ENCODE peak calls at places on chromosome 11, in ten cellular contexts. D is heart left ventricle, H is PC-3, F is H9, B is transverse colon, C is cardiac muscle cell, L is MM.1S, G is right cardiac atrium, J is K562, Y is BE2C. V is an unnamed sample.

GRCh38 chr11:66687831-66688281 is 10.2 kb upstream of the RBM4B start:
- DNase-seq in D (no peak), H (no peak), F (no peak), B (no peak), C (no peak), L (no peak), G (no peak), J (no peak), Y (no peak), V (no peak)

GRCh38 chr11:73393011-73393380 is 16.8 kb downstream of the RELT start:
- DNase-seq in D (no peak), H (no peak), F (no peak), B (no peak), C (no peak), L (no peak), G (no peak), J (no peak), Y (no peak), V (no peak)

GRCh38 chr11:109378049-109378448 is 43.9 kb upstream of the C11orf87 start:
- DNase-seq in D (no peak), H (no peak), F (no peak), B (no peak), C (no peak), L (no peak), G (no peak), J (no peak), Y (no peak), V (no peak)

GRCh38 chr11:35190804-35191348 is 51.9 kb downstream of the CD44 start:
- DNase-seq in D (no peak), H (no peak), F (no peak), B (no peak), C (no peak), L (no peak), G (no peak), J (no peak), Y (no peak), V (no peak)

GRCh38 chr11:74819400-74819799 is 70.8 kb downstream of the RNF169 start:
- DNase-seq in D (no peak), H (no peak), F (no peak), B (no peak), C (no peak), L (no peak), G (no peak), J (no peak), Y (no peak), V (no peak)

GRCh38 chr11:130873766-130874165 is 42.5 kb downstream of the SNX19 start:
- DNase-seq in D (no peak), H (peak; percentile 70), F (no peak), B (no peak), C (no peak), L (no peak), G (no peak), J (no peak), Y (no peak), V (no peak)

GRCh38 chr11:109697140-109697843 is 275.3 kb downstream of the C11orf87 start:
- DNase-seq in D (no peak), H (peak; percentile 64), F (peak; percentile 68), B (no peak), C (peak; percentile 68), L (peak; percentile 60), G (no peak), J (peak; percentile 22), Y (peak; percentile 51), V (peak; percentile 47)

GRCh38 chr11:18721576-18722292 is 4.3 kb downstream of the IGSF22 start:
- DNase-seq in D (no peak), H (peak; percentile 37), F (peak; percentile 80), B (peak; percentile 57), C (peak; percentile 62), L (peak; percentile 63), G (peak; percentile 65), J (peak; percentile 76), Y (peak; percentile 44), V (peak; percentile 48)

GRCh38 chr11:65382804-65383368 is 440 bp upstream of the SLC25A45 start:
- DNase-seq in D (no peak), H (peak; percentile 95), F (peak; percentile 26), B (peak; percentile 91), C (peak; percentile 38), L (no peak), G (no peak), J (no peak), Y (peak; percentile 80), V (no peak)

GRCh38 chr11:112222303-112222702 is 3.9 kb upstream of the PTS start:
- DNase-seq in D (no peak), H (no peak), F (no peak), B (no peak), C (no peak), L (no peak), G (no peak), J (no peak), Y (no peak), V (no peak)

GRCh38 chr11:9849384-9849783 is 185.5 kb downstream of the SWAP70 start:
- DNase-seq in D (no peak), H (no peak), F (no peak), B (no peak), C (no peak), L (no peak), G (no peak), J (no peak), Y (no peak), V (no peak)

GRCh38 chr11:9851366-9851765 is 187.5 kb downstream of the SWAP70 start:
- DNase-seq in D (no peak), H (peak; percentile 38), F (no peak), B (no peak), C (no peak), L (no peak), G (no peak), J (no peak), Y (no peak), V (no peak)

GRCh38 chr11:9852465-9852864 is 188.6 kb downstream of the SWAP70 start:
- DNase-seq in D (no peak), H (no peak), F (no peak), B (no peak), C (no peak), L (no peak), G (no peak), J (no peak), Y (no peak), V (no peak)

GRCh38 chr11:9847636-9848035 is 183.8 kb downstream of the SWAP70 start:
- DNase-seq in D (no peak), H (no peak), F (no peak), B (no peak), C (no peak), L (no peak), G (no peak), J (no peak), Y (no peak), V (no peak)

GRCh38 chr11:9850224-9850895 is 186.5 kb downstream of the SWAP70 start:
- DNase-seq in D (no peak), H (no peak), F (no peak), B (no peak), C (no peak), L (no peak), G (no peak), J (no peak), Y (no peak), V (no peak)
- H3K4me1 ChIP-seq in D (no peaks in the 10 kb centered on the region), H (no peaks in the 10 kb centered on the region), F (no peaks in the 10 kb centered on the region), B (no peaks in the 10 kb centered on the region), C (peaks cover 14% of the 10 kb centered on the region), L (no peaks in the 10 kb centered on the region), G (no peaks in the 10 kb centered on the region), J (no peaks in the 10 kb centered on the region), Y (no peaks in the 10 kb centered on the region), V (peaks cover 12% of the 10 kb centered on the region)

GRCh38 chr11:20808328-20808727 is 138.9 kb downstream of the NELL1 start:
- DNase-seq in D (no peak), H (no peak), F (no peak), B (no peak), C (no peak), L (no peak), G (no peak), J (no peak), Y (no peak), V (no peak)
- H3K9me3 ChIP-seq in D (peaks cover 13% of the 10 kb centered on the region), H (peaks cover 3% of the 10 kb centered on the region), F (no peaks in the 10 kb centered on the region), B (peaks cover 3% of the 10 kb centered on the region), C (no peaks in the 10 kb centered on the region), L (no peaks in the 10 kb centered on the region), G (no peaks in the 10 kb centered on the region), J (no peaks in the 10 kb centered on the region), Y (no peaks in the 10 kb centered on the region), V (no peaks in the 10 kb centered on the region)

GRCh38 chr11:3145206-3145520 is 19.9 kb downstream of the OSBPL5 start:
- DNase-seq in D (no peak), H (no peak), F (no peak), B (no peak), C (no peak), L (no peak), G (no peak), J (no peak), Y (no peak), V (no peak)

GRCh38 chr11:3146612-3147256 is 18.4 kb downstream of the OSBPL5 start:
- DNase-seq in D (no peak), H (no peak), F (no peak), B (no peak), C (no peak), L (no peak), G (no peak), J (no peak), Y (no peak), V (no peak)

GRCh38 chr11:3144296-3145205 is 20.6 kb downstream of the OSBPL5 start:
- DNase-seq in D (no peak), H (no peak), F (no peak), B (no peak), C (no peak), L (no peak), G (no peak), J (no peak), Y (no peak), V (no peak)

GRCh38 chr11:3140291-3140603 is 24.9 kb downstream of the OSBPL5 start:
- DNase-seq in D (no peak), H (no peak), F (no peak), B (no peak), C (no peak), L (no peak), G (peak; percentile 27), J (no peak), Y (no peak), V (no peak)

DNA sequence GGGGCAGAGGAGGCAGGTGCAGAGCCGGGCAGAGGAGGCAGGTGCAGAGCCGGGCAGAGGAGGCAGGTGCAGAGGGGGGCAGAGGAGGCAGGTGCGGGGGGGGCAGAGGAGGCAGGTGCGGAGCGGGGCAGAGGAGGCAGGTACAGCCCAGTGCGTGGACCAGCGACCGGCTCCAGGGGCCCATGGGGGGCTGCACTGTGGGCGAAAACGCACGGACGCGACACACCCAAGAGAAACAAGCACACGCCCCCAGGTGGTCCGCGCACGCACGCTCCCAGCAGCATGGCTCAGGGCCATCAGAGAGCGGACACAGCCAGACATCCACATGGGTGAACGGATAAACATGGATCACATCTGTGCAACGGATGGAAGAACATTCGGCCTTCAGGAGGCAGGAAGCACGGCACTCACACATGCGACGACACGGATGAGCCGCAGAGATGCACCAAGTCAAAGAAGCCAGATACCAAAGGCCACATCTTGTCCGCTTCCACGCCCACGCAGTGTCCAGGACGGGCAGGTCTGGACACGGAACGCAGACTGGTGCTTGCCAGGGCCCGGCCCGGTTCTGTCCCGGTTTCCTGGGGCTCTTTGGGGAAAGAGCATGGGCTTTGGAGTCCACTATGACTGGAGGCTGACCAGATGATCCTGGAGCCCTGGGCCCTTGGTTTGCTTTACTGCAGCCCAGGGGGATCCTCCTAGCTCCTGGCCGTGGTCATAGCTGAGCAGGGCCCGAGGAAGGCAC is 21.8 kb downstream of the OSBPL5 start:
- DNase-seq in D (no peak), H (no peak), F (no peak), B (no peak), C (no peak), L (no peak), G (no peak), J (no peak), Y (no peak), V (no peak)
- H3K4me1 ChIP-seq in D (peaks cover 39% of the 10 kb centered on the region), H (no peaks in the 10 kb centered on the region), F (no peaks in the 10 kb centered on the region), B (peaks cover 14% of the 10 kb centered on the region), C (peaks cover 11% of the 10 kb centered on the region), L (no peaks in the 10 kb centered on the region), G (peaks cover 5% of the 10 kb centered on the region), J (no peaks in the 10 kb centered on the region), Y (no peaks in the 10 kb centered on the region), V (no peaks in the 10 kb centered on the region)

GRCh38 chr11:98495601-98496000 is 525.1 kb upstream of the CNTN5 start:
- DNase-seq in D (no peak), H (no peak), F (no peak), B (no peak), C (no peak), L (no peak), G (no peak), J (no peak), Y (no peak), V (no peak)
- H3K9me3 ChIP-seq in D (no peaks in the 10 kb centered on the region), H (no peaks in the 10 kb centered on the region), F (no peaks in the 10 kb centered on the region), B (no peaks in the 10 kb centered on the region), C (no peaks in the 10 kb centered on the region), L (no peaks in the 10 kb centered on the region), G (no peaks in the 10 kb centered on the region), J (no peaks in the 10 kb centered on the region), Y (no peaks in the 10 kb centered on the region), V (no peaks in the 10 kb centered on the region)